ENCODE peak calls at places on chromosomes 6 and 20, in four cellular contexts. Q is adipocyte; V is effector CD8-positive, alpha-beta T cell; U is right atrium auricular region. Y is an unnamed sample.

GRCh38 chr20:14764511-14765369 is 427.3 kb upstream of the FLRT3 start:
- DNase-seq in Q (no peak), V (no peak), U (no peak), Y (no peak)

GRCh38 chr6:37674161-37674560 is 23.5 kb downstream of the MDGA1 start:
- DNase-seq in Q (no peak), V (no peak), U (no peak), Y (no peak)

GRCh38 chr6:31792741-31793140 is 2.8 kb downstream of the VARS1 start:
- DNase-seq in Q (no peak), V (no peak), U (no peak), Y (no peak)

GRCh38 chr20:47075263-47075662 is 180.6 kb downstream of the EYA2 start:
- DNase-seq in Q (no peak), V (no peak), U (no peak), Y (no peak)

GRCh38 chr6:149223934-149224333 is 93.6 kb upstream of the TAB2 start:
- DNase-seq in Q (no peak), V (no peak), U (no peak), Y (peak; percentile 22)

GRCh38 chr6:110951986-110952794 is 6.3 kb upstream of the GTF3C6 start:
- DNase-seq in Q (peak; percentile 74), V (no peak), U (no peak), Y (peak; percentile 34)

GRCh38 chr6:79671605-79672266 is 40.6 kb downstream of the SH3BGRL2 start:
- DNase-seq in Q (peak; percentile 47), V (no peak), U (no peak), Y (peak; percentile 38)

GRCh38 chr6:34462561-34462971 is 3.3 kb upstream of the PACSIN1 start:
- DNase-seq in Q (no peak), V (no peak), U (peak; percentile 60), Y (peak; percentile 69)

GRCh38 chr6:168485804-168486203 is 44.8 kb downstream of the SMOC2 start:
- DNase-seq in Q (no peak), V (no peak), U (no peak), Y (no peak)

GRCh38 chr6:80348263-80348662 is 241.8 kb downstream of the BCKDHB start:
- DNase-seq in Q (no peak), V (no peak), U (no peak), Y (no peak)

GRCh38 chr20:25696384-25697131 is at the start of gene ZNF337:
- DNase-seq in Q (peak; percentile 97), V (peak; percentile 87), U (peak; percentile 97), Y (peak; percentile 97)

GRCh38 chr6:35208419-35208818 is 5.3 kb upstream of the SCUBE3 start:
- DNase-seq in Q (no peak), V (no peak), U (no peak), Y (no peak)

GRCh38 chr20:32195581-32195980 is 12.0 kb downstream of the PLAGL2 start:
- DNase-seq in Q (no peak), V (no peak), U (no peak), Y (no peak)

GRCh38 chr6:42498473-42499128 is 46.9 kb upstream of the TRERF1 start:
- DNase-seq in Q (no peak), V (no peak), U (no peak), Y (peak; percentile 14)

GRCh38 chr6:140002406-140003022 is 628.1 kb upstream of the CITED2 start:
- DNase-seq in Q (peak; percentile 93), V (no peak), U (no peak), Y (no peak)

GRCh38 chr20:63065911-63066310 is 59.1 kb upstream of the BHLHE23 start:
- DNase-seq in Q (no peak), V (no peak), U (no peak), Y (no peak)

GRCh38 chr20:23205656-23206055 is 119.5 kb upstream of the CD93 start:
- DNase-seq in Q (peak; percentile 64), V (no peak), U (peak; percentile 86), Y (no peak)

GRCh38 chr20:23335521-23335920 is 15.1 kb upstream of the NXT1 start:
- DNase-seq in Q (no peak), V (no peak), U (no peak), Y (no peak)

GRCh38 chr6:33330736-33331135 is 13.2 kb upstream of the ZBTB22 start:
- DNase-seq in Q (no peak), V (no peak), U (no peak), Y (no peak)

GRCh38 chr20:18272451-18272850 is 15.9 kb upstream of the ZNF133 start:
- DNase-seq in Q (peak; percentile 29), V (no peak), U (no peak), Y (peak; percentile 90)

GRCh38 chr20:12482661-12483060 is 526.1 kb upstream of the SPTLC3 start:
- DNase-seq in Q (no peak), V (no peak), U (no peak), Y (peak; percentile 3)

GRCh38 chr6:50936277-50936681 is 117.6 kb downstream of the TFAP2B start:
- DNase-seq in Q (no peak), V (no peak), U (no peak), Y (peak; percentile 47)

GRCh38 chr6:80480478-80481157 is 374.1 kb downstream of the BCKDHB start:
- DNase-seq in Q (no peak), V (no peak), U (no peak), Y (no peak)

GRCh38 chr6:21188505-21189223 is 404.9 kb upstream of the SOX4 start:
- DNase-seq in Q (no peak), V (no peak), U (no peak), Y (no peak)

GRCh38 chr6:96803106-96803481 is 34.2 kb downstream of the GPR63 start:
- DNase-seq in Q (no peak), V (no peak), U (no peak), Y (no peak)

GRCh38 chr6:80165819-80166218 is 59.3 kb downstream of the BCKDHB start:
- DNase-seq in Q (no peak), V (no peak), U (no peak), Y (no peak)

GRCh38 chr6:24710519-24711303 is 8.2 kb downstream of the C6orf62 start:
- DNase-seq in Q (no peak), V (no peak), U (no peak), Y (no peak)

GRCh38 chr6:3913077-3913957 is 64.1 kb downstream of the FAM50B start:
- DNase-seq in Q (peak; percentile 96), V (no peak), U (peak; percentile 88), Y (peak; percentile 14)